ENCODE peak calls at places on chromosomes 11 and 22, in six cellular contexts. S is WTC11; F is lung microvascular endothelial cell; L is naive thymus-derived CD4-positive, alpha-beta T cell; C is left ventricle myocardium inferior; N is T follicular helper cell. X is an unnamed sample.

GRCh38 chr22:38758276-38758945 is 2.6 kb upstream of the SUN2 start:
- DNase-seq in S (no peak), F (no peak), L (peak), C (no peak), N (peak), X (no peak)

GRCh38 chr11:18313985-18314763 is 7.8 kb downstream of the HPS5 start:
- DNase-seq in S (no peak), F (no peak), L (no peak), C (no peak), N (no peak), X (no peak)

GRCh38 chr11:86869531-86869930 is 69.2 kb downstream of the PRSS23 start:
- DNase-seq in S (no peak), F (no peak), L (no peak), C (no peak), N (no peak), X (no peak)

GRCh38 chr22:44850946-44851345 is 98.6 kb downstream of the ARHGAP8 start:
- DNase-seq in S (peak), F (no peak), L (no peak), C (no peak), N (no peak), X (no peak)

GRCh38 chr22:19430890-19431541 is 517 bp downstream of the HIRA start:
- DNase-seq in S (peak), F (peak), L (no peak), C (peak), N (no peak), X (no peak)

GRCh38 chr22:19867617-19868016 is 12.9 kb upstream of the GNB1L start:
- DNase-seq in S (no peak), F (no peak), L (no peak), C (peak), N (no peak), X (no peak)

GRCh38 chr22:36741204-36741793 is 34.6 kb downstream of the IFT27 start:
- DNase-seq in S (no peak), F (no peak), L (no peak), C (no peak), N (no peak), X (no peak)

GRCh38 chr11:8219257-8220021 is 44.2 kb downstream of the LMO1 start:
- DNase-seq in S (peak), F (peak), L (no peak), C (no peak), N (no peak), X (peak)

GRCh38 chr11:122267602-122268001 is 151.6 kb upstream of the BLID start:
- DNase-seq in S (no peak), F (no peak), L (no peak), C (no peak), N (no peak), X (no peak)

GRCh38 chr11:1202776-1203504 is 19.9 kb upstream of the MUC5B start:
- DNase-seq in S (peak), F (peak), L (no peak), C (peak), N (peak), X (peak)

GRCh38 chr11:93591247-93591898 is 48.2 kb upstream of the SMCO4 start:
- DNase-seq in S (no peak), F (no peak), L (no peak), C (no peak), N (no peak), X (no peak)

GRCh38 chr11:72222106-72222891 is 2.3 kb upstream of the INPPL1 start:
- DNase-seq in S (no peak), F (no peak), L (no peak), C (no peak), N (no peak), X (no peak)

GRCh38 chr11:110866081-110866480 is 153.8 kb upstream of the ARHGAP20 start:
- DNase-seq in S (no peak), F (no peak), L (no peak), C (no peak), N (no peak), X (no peak)

GRCh38 chr11:113896156-113896879 is 8.3 kb upstream of the HTR3B start:
- DNase-seq in S (peak), F (peak), L (no peak), C (no peak), N (no peak), X (peak)

GRCh38 chr22:36144886-36145541 is 15.5 kb downstream of the APOL3 start:
- DNase-seq in S (peak), F (peak), L (no peak), C (peak), N (no peak), X (peak)

GRCh38 chr11:65726660-65727059 is 6.1 kb upstream of the RNASEH2C start:
- DNase-seq in S (no peak), F (no peak), L (no peak), C (no peak), N (no peak), X (no peak)

GRCh38 chr11:62931501-62932278 is 10.5 kb upstream of the CHRM1 start:
- DNase-seq in S (no peak), F (no peak), L (no peak), C (no peak), N (no peak), X (no peak)

GRCh38 chr11:124202951-124203350 is 19.8 kb downstream of the OR10D3 start:
- DNase-seq in S (no peak), F (no peak), L (no peak), C (no peak), N (no peak), X (no peak)

GRCh38 chr22:45425531-45426265 is 12.2 kb downstream of the RIBC2 start:
- DNase-seq in S (no peak), F (no peak), L (no peak), C (no peak), N (no peak), X (no peak)

GRCh38 chr22:23192133-23192532 is 11.8 kb downstream of the BCR start:
- DNase-seq in S (no peak), F (no peak), L (no peak), C (no peak), N (no peak), X (peak)

GRCh38 chr22:42863349-42863911 is 6.4 kb upstream of the ARFGAP3 start:
- DNase-seq in S (no peak), F (no peak), L (no peak), C (no peak), N (no peak), X (no peak)

GRCh38 chr11:69512790-69513189 is 31.3 kb downstream of the LINC01488 start:
- DNase-seq in S (no peak), F (no peak), L (no peak), C (no peak), N (no peak), X (no peak)

GRCh38 chr11:65786008-65786785 is 666 bp upstream of the OVOL1 start:
- DNase-seq in S (peak), F (no peak), L (no peak), C (no peak), N (no peak), X (no peak)

X was measured in cerebellum.